ENCODE peak calls at places on chromosomes 4 and X, in eight cellular contexts. One of them, this sample, is unnamed.

GRCh38 chrX:64176876-64177275 is 28.6 kb downstream of the AMER1 start:
- DNase-seq in AG08395: no peak
- DNase-seq in prostate gland: no peak
- DNase-seq in right cardiac atrium: no peak
- DNase-seq in fibroblast of lung: no peak
- DNase-seq in suprapubic skin: no peak
- DNase-seq in naive B cell: no peak
- DNase-seq in WERI-Rb-1: no peak
- DNase-seq in this sample: no peak

GRCh38 chrX:140762061-140762460 is 52.5 kb downstream of the LINC00632 start:
- DNase-seq in AG08395: peak; percentile 65
- DNase-seq in prostate gland: peak; percentile 3
- DNase-seq in right cardiac atrium: no peak
- DNase-seq in fibroblast of lung: peak; percentile 75
- DNase-seq in suprapubic skin: no peak
- DNase-seq in naive B cell: no peak
- DNase-seq in WERI-Rb-1: peak; percentile 20
- DNase-seq in this sample: peak; percentile 72

GRCh38 chr4:165965503-165965902 is 92.5 kb downstream of the TLL1 start:
- DNase-seq in AG08395: no peak
- DNase-seq in prostate gland: no peak
- DNase-seq in right cardiac atrium: no peak
- DNase-seq in fibroblast of lung: no peak
- DNase-seq in suprapubic skin: no peak
- DNase-seq in naive B cell: no peak
- DNase-seq in WERI-Rb-1: no peak
- DNase-seq in this sample: no peak

GRCh38 chr4:8016527-8016926 is 76.9 kb upstream of the AFAP1 start:
- DNase-seq in AG08395: no peak
- DNase-seq in prostate gland: no peak
- DNase-seq in right cardiac atrium: peak; percentile 19
- DNase-seq in fibroblast of lung: no peak
- DNase-seq in suprapubic skin: no peak
- DNase-seq in naive B cell: no peak
- DNase-seq in WERI-Rb-1: no peak
- DNase-seq in this sample: no peak

GRCh38 chr4:73707269-73707875 is 33.0 kb upstream of the CXCL8 start:
- DNase-seq in AG08395: no peak
- DNase-seq in prostate gland: no peak
- DNase-seq in right cardiac atrium: no peak
- DNase-seq in fibroblast of lung: no peak
- DNase-seq in suprapubic skin: no peak
- DNase-seq in naive B cell: no peak
- DNase-seq in WERI-Rb-1: no peak
- DNase-seq in this sample: no peak

GRCh38 chr4:108531461-108531860 is 88.9 kb upstream of the RPL34 start:
- DNase-seq in AG08395: no peak
- DNase-seq in prostate gland: no peak
- DNase-seq in right cardiac atrium: no peak
- DNase-seq in fibroblast of lung: no peak
- DNase-seq in suprapubic skin: no peak
- DNase-seq in naive B cell: no peak
- DNase-seq in WERI-Rb-1: no peak
- DNase-seq in this sample: no peak

GRCh38 chr4:117134386-117134785 is 49.0 kb upstream of the TRAM1L1 start:
- DNase-seq in AG08395: peak; percentile 2
- DNase-seq in prostate gland: no peak
- DNase-seq in right cardiac atrium: no peak
- DNase-seq in fibroblast of lung: peak; percentile 82
- DNase-seq in suprapubic skin: no peak
- DNase-seq in naive B cell: no peak
- DNase-seq in WERI-Rb-1: peak; percentile 69
- DNase-seq in this sample: peak; percentile 58

GRCh38 chr4:7839856-7840255 is 99.8 kb downstream of the AFAP1 start:
- DNase-seq in AG08395: no peak
- DNase-seq in prostate gland: no peak
- DNase-seq in right cardiac atrium: no peak
- DNase-seq in fibroblast of lung: no peak
- DNase-seq in suprapubic skin: no peak
- DNase-seq in naive B cell: no peak
- DNase-seq in WERI-Rb-1: no peak
- DNase-seq in this sample: peak; percentile 31

GRCh38 chr4:57233391-57233790 is 123.2 kb upstream of the IGFBP7 start:
- DNase-seq in AG08395: peak; percentile 13
- DNase-seq in prostate gland: peak; percentile 46
- DNase-seq in right cardiac atrium: no peak
- DNase-seq in fibroblast of lung: peak; percentile 51
- DNase-seq in suprapubic skin: no peak
- DNase-seq in naive B cell: no peak
- DNase-seq in WERI-Rb-1: no peak
- DNase-seq in this sample: peak; percentile 63

This sample was measured in GM23248.